ENCODE peak calls at places on chromosomes 7 and 10, in four cellular contexts. One of them, this sample, is unnamed.

GRCh38 chr7:377069-378040 is 87.4 kb downstream of the FOXL3 start:
- DNase-seq in WERI-Rb-1: peak; percentile 66
- DNase-seq in fibroblast of lung: no peak
- DNase-seq in foreskin fibroblast: no peak
- DNase-seq in this sample: peak; percentile 27

GRCh38 chr7:2775376-2775775 is 68.7 kb downstream of the GNA12 start:
- DNase-seq in WERI-Rb-1: no peak
- DNase-seq in fibroblast of lung: no peak
- DNase-seq in foreskin fibroblast: no peak
- DNase-seq in this sample: no peak

GRCh38 chr10:8283986-8284385 is 229.5 kb downstream of the GATA3 start:
- DNase-seq in WERI-Rb-1: no peak
- DNase-seq in fibroblast of lung: peak; percentile 83
- DNase-seq in foreskin fibroblast: no peak
- DNase-seq in this sample: no peak

GRCh38 chr10:103547391-103547946 is 54.0 kb downstream of the NEURL1 start:
- DNase-seq in WERI-Rb-1: peak; percentile 89
- DNase-seq in fibroblast of lung: no peak
- DNase-seq in foreskin fibroblast: no peak
- DNase-seq in this sample: no peak

GRCh38 chr7:3039787-3040186 is 3.9 kb downstream of the CARD11 start:
- DNase-seq in WERI-Rb-1: no peak
- DNase-seq in fibroblast of lung: no peak
- DNase-seq in foreskin fibroblast: no peak
- DNase-seq in this sample: no peak

GRCh38 chr10:130066743-130067142 is 43.9 kb downstream of the C10orf143 start:
- DNase-seq in WERI-Rb-1: no peak
- DNase-seq in fibroblast of lung: no peak
- DNase-seq in foreskin fibroblast: no peak
- DNase-seq in this sample: no peak

GRCh38 chr7:158572000-158572828 is 15.4 kb downstream of the PTPRN2 start:
- DNase-seq in WERI-Rb-1: no peak
- DNase-seq in fibroblast of lung: no peak
- DNase-seq in foreskin fibroblast: no peak
- DNase-seq in this sample: no peak

GRCh38 chr7:16422100-16422430 is 727 bp upstream of the CRPPA start:
- DNase-seq in WERI-Rb-1: no peak
- DNase-seq in fibroblast of lung: peak; percentile 38
- DNase-seq in foreskin fibroblast: no peak
- DNase-seq in this sample: no peak

GRCh38 chr10:76779163-76779820 is 858.3 kb downstream of the KCNMA1 start:
- DNase-seq in WERI-Rb-1: no peak
- DNase-seq in fibroblast of lung: peak; percentile 85
- DNase-seq in foreskin fibroblast: peak; percentile 35
- DNase-seq in this sample: no peak

GRCh38 chr7:96949766-96950165 is 55.6 kb upstream of the DLX6 start:
- DNase-seq in WERI-Rb-1: no peak
- DNase-seq in fibroblast of lung: peak; percentile 60
- DNase-seq in foreskin fibroblast: no peak
- DNase-seq in this sample: no peak

GRCh38 chr7:116876664-116877442 is 14.5 kb downstream of the CAPZA2 start:
- DNase-seq in WERI-Rb-1: no peak
- DNase-seq in fibroblast of lung: peak; percentile 21
- DNase-seq in foreskin fibroblast: no peak
- DNase-seq in this sample: no peak

GRCh38 chr10:73814896-73815718 is 3.7 kb upstream of the NDST2 start:
- DNase-seq in WERI-Rb-1: peak; percentile 46
- DNase-seq in fibroblast of lung: no peak
- DNase-seq in foreskin fibroblast: no peak
- DNase-seq in this sample: no peak
- TF ChIP-seq CTCF in WERI-Rb-1: peak; percentile 41
- TF ChIP-seq CTCF in fibroblast of lung: peak; percentile 6
- TF ChIP-seq CTCF in foreskin fibroblast: no peak
- TF ChIP-seq CTCF in this sample: no peak

GRCh38 chr7:9242604-9243003 is 809.2 kb downstream of the NXPH1 start:
- DNase-seq in WERI-Rb-1: no peak
- DNase-seq in fibroblast of lung: no peak
- DNase-seq in foreskin fibroblast: no peak
- DNase-seq in this sample: no peak
- H3K4me3 ChIP-seq in WERI-Rb-1: no peak overlapping the region
- H3K4me3 ChIP-seq in fibroblast of lung: no peak overlapping the region
- H3K4me3 ChIP-seq in foreskin fibroblast: no peak overlapping the region
- H3K4me3 ChIP-seq in this sample: no peak overlapping the region

DNA sequence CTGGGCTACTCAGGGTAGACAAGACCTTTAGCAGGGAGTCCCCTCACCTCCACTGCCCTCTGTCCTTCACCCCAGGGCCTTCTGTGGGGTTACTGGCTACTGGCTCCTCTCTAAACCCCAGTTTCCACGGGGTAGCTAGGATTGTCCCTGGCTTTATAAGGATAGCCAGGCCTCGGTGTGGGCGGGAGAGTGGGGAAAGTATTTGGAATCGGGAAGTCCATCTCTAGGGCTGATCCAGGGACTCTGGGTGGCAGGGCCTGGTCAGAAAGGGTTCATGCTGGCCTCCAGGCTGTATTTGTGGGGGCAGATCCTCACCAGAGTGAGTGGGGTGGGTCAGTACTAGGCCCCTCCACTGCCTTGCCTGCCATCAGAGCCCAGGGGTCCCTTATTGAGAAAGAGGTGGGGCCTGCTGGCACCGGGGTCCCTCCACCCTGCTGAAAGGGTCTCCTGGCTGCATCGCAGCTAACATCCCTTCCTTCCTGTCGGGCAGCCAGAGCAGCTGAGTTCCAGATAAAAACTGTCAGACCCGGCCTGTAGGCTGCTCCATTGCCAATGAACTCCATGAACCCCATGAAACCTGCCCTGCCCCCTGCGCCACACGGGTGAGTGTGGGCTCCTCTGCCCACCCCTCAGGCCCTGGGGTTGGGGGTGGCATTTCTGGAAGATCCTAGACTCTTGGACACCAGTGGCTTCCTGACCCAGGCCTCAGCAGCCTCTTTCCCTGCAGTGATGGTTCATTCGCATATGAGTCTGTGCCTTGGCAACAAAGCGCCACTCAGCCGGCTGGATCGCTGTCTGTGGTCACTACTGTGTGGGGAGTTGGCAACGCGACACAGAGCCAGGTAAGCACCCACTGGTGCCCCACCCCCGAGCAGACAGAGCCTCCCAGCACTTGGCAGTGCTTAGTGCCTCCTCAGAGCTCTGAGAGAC is 7.3 kb downstream of the ZMIZ2 start:
- DNase-seq in WERI-Rb-1: no peak
- DNase-seq in fibroblast of lung: no peak
- DNase-seq in foreskin fibroblast: no peak
- DNase-seq in this sample: no peak
- TF ChIP-seq CTCF in WERI-Rb-1: no peak
- TF ChIP-seq CTCF in fibroblast of lung: no peak
- TF ChIP-seq CTCF in foreskin fibroblast: no peak
- TF ChIP-seq CTCF in this sample: no peak

GRCh38 chr10:132761395-132762060 is 24.4 kb downstream of the NKX6-2 start:
- DNase-seq in WERI-Rb-1: no peak
- DNase-seq in fibroblast of lung: no peak
- DNase-seq in foreskin fibroblast: no peak
- DNase-seq in this sample: no peak

GRCh38 chr10:132765435-132765834 is 20.5 kb downstream of the NKX6-2 start:
- DNase-seq in WERI-Rb-1: no peak
- DNase-seq in fibroblast of lung: no peak
- DNase-seq in foreskin fibroblast: no peak
- DNase-seq in this sample: no peak

GRCh38 chr10:132764108-132764507 is 21.8 kb downstream of the NKX6-2 start:
- DNase-seq in WERI-Rb-1: no peak
- DNase-seq in fibroblast of lung: no peak
- DNase-seq in foreskin fibroblast: no peak
- DNase-seq in this sample: no peak

GRCh38 chr10:132762267-132762666 is 23.7 kb downstream of the NKX6-2 start:
- DNase-seq in WERI-Rb-1: no peak
- DNase-seq in fibroblast of lung: peak; percentile 23
- DNase-seq in foreskin fibroblast: no peak
- DNase-seq in this sample: no peak

DNA sequence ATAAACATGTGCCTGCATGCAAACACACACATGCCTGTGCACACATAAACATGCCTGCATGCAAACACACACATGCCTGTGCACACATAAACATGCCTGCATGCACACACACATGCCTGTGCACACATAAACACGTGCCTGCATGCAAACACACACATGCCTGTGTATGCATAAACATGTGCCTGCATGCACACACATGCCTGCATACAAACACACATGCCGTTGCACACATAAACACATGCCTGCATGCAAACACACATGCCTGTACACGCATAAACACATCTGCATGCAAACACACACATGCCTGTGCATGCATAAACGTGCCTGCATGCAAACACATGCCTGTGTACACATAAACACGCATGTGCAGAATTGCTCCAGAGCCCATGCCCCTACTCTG is 22.4 kb downstream of the NKX6-2 start:
- DNase-seq in WERI-Rb-1: no peak
- DNase-seq in fibroblast of lung: no peak
- DNase-seq in foreskin fibroblast: no peak
- DNase-seq in this sample: no peak
- H3K4me3 ChIP-seq in WERI-Rb-1: no peak overlapping the region
- H3K4me3 ChIP-seq in fibroblast of lung: no peak overlapping the region
- H3K4me3 ChIP-seq in foreskin fibroblast: no peak overlapping the region
- H3K4me3 ChIP-seq in this sample: no peak overlapping the region